ENCODE peak calls at places on chromosomes 6 and 20, in four cellular contexts. K is NAMALWA, L is endothelial cell, S is RCC 7860. H is an unnamed sample.

GRCh38 chr6:157632821-157633220 is 190.2 kb upstream of the SNX9 start:
- DNase-seq in K (no peak), L (no peak), S (no peak), H (no peak)

GRCh38 chr20:8490076-8490830 is 358.2 kb downstream of the PLCB1 start:
- DNase-seq in K (no peak), L (no peak), S (no peak), H (no peak)

GRCh38 chr6:24356310-24357035 is 1.4 kb downstream of the DCDC2 start:
- DNase-seq in K (no peak), L (no peak), S (peak), H (no peak)

GRCh38 chr20:11267131-11267761 is 593.4 kb upstream of the JAG1 start:
- DNase-seq in K (no peak), L (no peak), S (peak), H (no peak)

GRCh38 chr6:41371461-41371991 is 36.1 kb downstream of the NCR2 start:
- DNase-seq in K (no peak), L (peak), S (no peak), H (peak)

GRCh38 chr6:90284236-90284744 is 12.4 kb downstream of the BACH2 start:
- DNase-seq in K (no peak), L (no peak), S (peak), H (peak)

GRCh38 chr6:136582702-136583471 is 32.7 kb upstream of the MAP7 start:
- DNase-seq in K (peak), L (no peak), S (peak), H (no peak)

GRCh38 chr6:30591008-30591407 is 19.8 kb downstream of the ABCF1 start:
- DNase-seq in K (no peak), L (no peak), S (no peak), H (no peak)

GRCh38 chr6:129938242-129939020 is 77.3 kb upstream of the TMEM244 start:
- DNase-seq in K (no peak), L (no peak), S (no peak), H (no peak)

GRCh38 chr6:163830641-163831040 is 416.1 kb downstream of the QKI start:
- DNase-seq in K (no peak), L (no peak), S (no peak), H (no peak)

GRCh38 chr6:70210462-70210861 is 92.4 kb downstream of the COL9A1 start:
- DNase-seq in K (peak), L (no peak), S (peak), H (peak)